ENCODE peak calls at places on chromosomes 11 and 22, in nine cellular contexts. One of them, this sample, is unnamed.

GRCh38 chr11:73331138-73331916 is 23.3 kb downstream of the ARHGEF17 start:
- DNase-seq in osteoblast: peak
- DNase-seq in PC-9: no peak
- DNase-seq in HAP-1: peak
- DNase-seq in fibroblast of mammary gland: no peak
- DNase-seq in SK-N-MC: no peak
- DNase-seq in fibroblast of lung: peak
- DNase-seq in fibroblast of the aortic adventitia: peak
- DNase-seq in dorsolateral prefrontal cortex: no peak
- DNase-seq in this sample: no peak

GRCh38 chr11:111982019-111982464 is 43.2 kb upstream of the DLAT start:
- DNase-seq in osteoblast: peak
- DNase-seq in PC-9: peak
- DNase-seq in HAP-1: peak
- DNase-seq in fibroblast of mammary gland: peak
- DNase-seq in SK-N-MC: no peak
- DNase-seq in fibroblast of lung: peak
- DNase-seq in fibroblast of the aortic adventitia: peak
- DNase-seq in dorsolateral prefrontal cortex: peak
- DNase-seq in this sample: no peak

GRCh38 chr22:46193898-46194310 is 43.6 kb downstream of the PPARA start:
- DNase-seq in osteoblast: no peak
- DNase-seq in PC-9: no peak
- DNase-seq in HAP-1: no peak
- DNase-seq in fibroblast of mammary gland: no peak
- DNase-seq in SK-N-MC: no peak
- DNase-seq in fibroblast of lung: no peak
- DNase-seq in fibroblast of the aortic adventitia: peak
- DNase-seq in dorsolateral prefrontal cortex: no peak
- DNase-seq in this sample: no peak

GRCh38 chr11:36292311-36292722 is 3.1 kb upstream of the COMMD9 start:
- DNase-seq in osteoblast: no peak
- DNase-seq in PC-9: no peak
- DNase-seq in HAP-1: no peak
- DNase-seq in fibroblast of mammary gland: peak
- DNase-seq in SK-N-MC: no peak
- DNase-seq in fibroblast of lung: peak
- DNase-seq in fibroblast of the aortic adventitia: peak
- DNase-seq in dorsolateral prefrontal cortex: no peak
- DNase-seq in this sample: no peak

GRCh38 chr11:118602331-118602730 is 5.1 kb upstream of the PHLDB1 start:
- DNase-seq in osteoblast: no peak
- DNase-seq in PC-9: no peak
- DNase-seq in HAP-1: no peak
- DNase-seq in fibroblast of mammary gland: peak
- DNase-seq in SK-N-MC: no peak
- DNase-seq in fibroblast of lung: peak
- DNase-seq in fibroblast of the aortic adventitia: peak
- DNase-seq in dorsolateral prefrontal cortex: no peak
- DNase-seq in this sample: peak

GRCh38 chr11:87870081-87870480 is 305.2 kb downstream of the RAB38 start:
- DNase-seq in osteoblast: no peak
- DNase-seq in PC-9: no peak
- DNase-seq in HAP-1: no peak
- DNase-seq in fibroblast of mammary gland: no peak
- DNase-seq in SK-N-MC: no peak
- DNase-seq in fibroblast of lung: no peak
- DNase-seq in fibroblast of the aortic adventitia: no peak
- DNase-seq in dorsolateral prefrontal cortex: no peak
- DNase-seq in this sample: no peak

GRCh38 chr11:96906521-96906920 is 516.7 kb downstream of the JRKL start:
- DNase-seq in osteoblast: no peak
- DNase-seq in PC-9: no peak
- DNase-seq in HAP-1: no peak
- DNase-seq in fibroblast of mammary gland: no peak
- DNase-seq in SK-N-MC: no peak
- DNase-seq in fibroblast of lung: no peak
- DNase-seq in fibroblast of the aortic adventitia: no peak
- DNase-seq in dorsolateral prefrontal cortex: no peak
- DNase-seq in this sample: no peak

GRCh38 chr11:16356057-16356750 is at the start of gene SOX6:
- DNase-seq in osteoblast: peak
- DNase-seq in PC-9: no peak
- DNase-seq in HAP-1: peak
- DNase-seq in fibroblast of mammary gland: no peak
- DNase-seq in SK-N-MC: peak
- DNase-seq in fibroblast of lung: peak
- DNase-seq in fibroblast of the aortic adventitia: peak
- DNase-seq in dorsolateral prefrontal cortex: no peak
- DNase-seq in this sample: no peak

GRCh38 chr11:28038775-28039174 is 69.2 kb downstream of the KIF18A start:
- DNase-seq in osteoblast: no peak
- DNase-seq in PC-9: no peak
- DNase-seq in HAP-1: no peak
- DNase-seq in fibroblast of mammary gland: no peak
- DNase-seq in SK-N-MC: no peak
- DNase-seq in fibroblast of lung: no peak
- DNase-seq in fibroblast of the aortic adventitia: no peak
- DNase-seq in dorsolateral prefrontal cortex: no peak
- DNase-seq in this sample: peak

GRCh38 chr11:8809605-8810272 is 101.2 kb upstream of the AKIP1 start:
- DNase-seq in osteoblast: no peak
- DNase-seq in PC-9: no peak
- DNase-seq in HAP-1: no peak
- DNase-seq in fibroblast of mammary gland: no peak
- DNase-seq in SK-N-MC: no peak
- DNase-seq in fibroblast of lung: no peak
- DNase-seq in fibroblast of the aortic adventitia: no peak
- DNase-seq in dorsolateral prefrontal cortex: no peak
- DNase-seq in this sample: no peak

GRCh38 chr11:83680351-83680750 is 394.2 kb upstream of the CCDC90B start:
- DNase-seq in osteoblast: no peak
- DNase-seq in PC-9: no peak
- DNase-seq in HAP-1: no peak
- DNase-seq in fibroblast of mammary gland: no peak
- DNase-seq in SK-N-MC: no peak
- DNase-seq in fibroblast of lung: no peak
- DNase-seq in fibroblast of the aortic adventitia: no peak
- DNase-seq in dorsolateral prefrontal cortex: no peak
- DNase-seq in this sample: no peak

GRCh38 chr11:117600261-117600783 is 196.7 kb downstream of the DSCAML1 start:
- DNase-seq in osteoblast: no peak
- DNase-seq in PC-9: no peak
- DNase-seq in HAP-1: no peak
- DNase-seq in fibroblast of mammary gland: no peak
- DNase-seq in SK-N-MC: no peak
- DNase-seq in fibroblast of lung: no peak
- DNase-seq in fibroblast of the aortic adventitia: no peak
- DNase-seq in dorsolateral prefrontal cortex: peak
- DNase-seq in this sample: no peak

GRCh38 chr22:24112188-24112587 is 69.1 kb upstream of the SUSD2 start:
- DNase-seq in osteoblast: no peak
- DNase-seq in PC-9: no peak
- DNase-seq in HAP-1: no peak
- DNase-seq in fibroblast of mammary gland: peak
- DNase-seq in SK-N-MC: no peak
- DNase-seq in fibroblast of lung: no peak
- DNase-seq in fibroblast of the aortic adventitia: no peak
- DNase-seq in dorsolateral prefrontal cortex: no peak
- DNase-seq in this sample: no peak

GRCh38 chr11:113529606-113530005 is 54.4 kb upstream of the DRD2 start:
- DNase-seq in osteoblast: no peak
- DNase-seq in PC-9: no peak
- DNase-seq in HAP-1: no peak
- DNase-seq in fibroblast of mammary gland: no peak
- DNase-seq in SK-N-MC: no peak
- DNase-seq in fibroblast of lung: no peak
- DNase-seq in fibroblast of the aortic adventitia: no peak
- DNase-seq in dorsolateral prefrontal cortex: no peak
- DNase-seq in this sample: no peak

GRCh38 chr11:32881286-32881685 is 11.3 kb upstream of the QSER1 start:
- DNase-seq in osteoblast: no peak
- DNase-seq in PC-9: no peak
- DNase-seq in HAP-1: no peak
- DNase-seq in fibroblast of mammary gland: peak
- DNase-seq in SK-N-MC: no peak
- DNase-seq in fibroblast of lung: no peak
- DNase-seq in fibroblast of the aortic adventitia: no peak
- DNase-seq in dorsolateral prefrontal cortex: no peak
- DNase-seq in this sample: no peak

GRCh38 chr11:66686801-66687750 is 9.4 kb upstream of the RBM4B start:
- DNase-seq in osteoblast: peak
- DNase-seq in PC-9: no peak
- DNase-seq in HAP-1: no peak
- DNase-seq in fibroblast of mammary gland: no peak
- DNase-seq in SK-N-MC: no peak
- DNase-seq in fibroblast of lung: no peak
- DNase-seq in fibroblast of the aortic adventitia: no peak
- DNase-seq in dorsolateral prefrontal cortex: no peak
- DNase-seq in this sample: no peak
- H3K4me3 ChIP-seq in osteoblast: no peak
- H3K4me3 ChIP-seq in PC-9: no peak
- H3K4me3 ChIP-seq in HAP-1: no peak
- H3K4me3 ChIP-seq in fibroblast of mammary gland: no peak
- H3K4me3 ChIP-seq in SK-N-MC: no peak
- H3K4me3 ChIP-seq in fibroblast of lung: no peak
- H3K4me3 ChIP-seq in fibroblast of the aortic adventitia: no peak
- H3K4me3 ChIP-seq in dorsolateral prefrontal cortex: no peak
- H3K4me3 ChIP-seq in this sample: no peak

DNA sequence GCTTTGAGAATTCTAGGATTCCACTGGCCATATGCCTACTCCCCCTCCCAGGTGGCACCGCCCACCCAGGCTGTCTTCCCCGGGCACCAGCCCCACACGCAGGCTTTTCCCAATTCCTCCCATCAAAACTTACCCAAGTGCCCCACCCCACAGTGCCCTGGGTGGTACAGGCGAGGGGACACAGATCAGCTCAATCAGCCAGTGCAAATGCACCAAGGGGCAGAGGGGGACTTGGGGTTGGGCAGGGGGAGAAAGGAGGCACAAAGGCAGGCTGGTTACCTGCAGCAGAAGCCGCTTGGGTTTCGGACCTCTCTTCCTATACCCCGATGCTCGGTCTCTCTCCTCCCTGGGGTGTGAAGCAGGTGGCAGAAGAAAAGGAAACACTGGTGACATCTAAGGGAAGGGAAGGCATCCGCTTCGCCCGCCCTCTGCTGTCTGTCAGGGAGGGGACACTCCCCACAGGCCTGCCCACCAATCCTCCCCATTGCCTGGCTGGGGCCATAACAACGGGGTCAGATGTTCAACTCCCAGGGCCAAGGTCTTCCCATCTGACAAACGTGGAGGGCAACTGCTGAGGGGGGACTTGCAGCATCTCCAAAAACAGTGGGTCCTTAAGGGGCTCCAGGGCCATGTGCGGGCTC is 14.0 kb downstream of the CBX7 start:
- DNase-seq in osteoblast: peak
- DNase-seq in PC-9: no peak
- DNase-seq in HAP-1: no peak
- DNase-seq in fibroblast of mammary gland: no peak
- DNase-seq in SK-N-MC: no peak
- DNase-seq in fibroblast of lung: no peak
- DNase-seq in fibroblast of the aortic adventitia: no peak
- DNase-seq in dorsolateral prefrontal cortex: no peak
- DNase-seq in this sample: no peak
- H3K4me3 ChIP-seq in osteoblast: no peak
- H3K4me3 ChIP-seq in PC-9: no peak
- H3K4me3 ChIP-seq in HAP-1: no peak
- H3K4me3 ChIP-seq in fibroblast of mammary gland: no peak
- H3K4me3 ChIP-seq in SK-N-MC: no peak
- H3K4me3 ChIP-seq in fibroblast of lung: no peak
- H3K4me3 ChIP-seq in fibroblast of the aortic adventitia: no peak
- H3K4me3 ChIP-seq in dorsolateral prefrontal cortex: no peak
- H3K4me3 ChIP-seq in this sample: no peak

DNA sequence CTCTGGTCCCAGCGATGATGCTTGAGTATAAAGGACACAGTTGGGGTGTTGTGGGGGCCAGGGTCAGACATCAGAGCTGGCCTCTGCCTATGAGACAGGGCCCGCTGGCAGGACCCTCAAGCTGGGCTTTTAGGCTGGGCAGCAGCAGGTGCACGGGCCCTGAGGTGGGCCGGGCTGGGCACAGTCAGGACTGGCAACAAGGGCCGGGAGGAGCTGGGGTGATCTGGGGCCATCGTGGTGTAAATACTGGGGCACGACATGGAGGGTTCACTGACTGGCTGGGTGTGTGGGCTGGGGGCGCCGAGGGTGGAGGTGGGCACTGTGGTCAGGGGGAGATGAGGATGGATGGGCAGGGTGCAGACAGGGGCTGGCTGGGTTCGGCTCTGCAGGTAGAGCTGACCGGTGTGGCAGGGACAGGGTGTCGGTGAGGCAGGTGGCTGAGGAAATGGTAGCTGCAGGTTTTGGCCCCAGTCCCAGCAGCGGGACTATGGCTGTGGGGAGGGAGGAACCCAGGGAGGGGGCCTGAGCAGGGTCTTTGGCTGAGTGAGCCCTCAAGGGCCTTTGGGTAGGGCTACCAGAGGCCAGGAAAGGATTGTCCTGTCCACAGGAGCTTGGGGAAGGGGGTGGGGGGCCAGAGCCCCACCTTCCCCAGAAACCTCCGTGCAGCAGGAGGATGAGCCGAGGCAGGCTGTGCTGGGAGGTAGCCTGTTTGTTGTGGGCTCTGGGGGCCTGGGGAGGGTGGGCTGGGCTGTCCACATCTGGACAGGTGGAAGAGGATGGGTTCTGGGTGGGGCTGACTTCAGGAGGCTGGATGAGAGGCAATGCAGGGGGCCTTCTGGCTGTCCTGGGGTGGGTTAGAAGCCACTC is 81.4 kb downstream of the KCNQ1 start:
- DNase-seq in osteoblast: peak
- DNase-seq in PC-9: no peak
- DNase-seq in HAP-1: peak
- DNase-seq in fibroblast of mammary gland: no peak
- DNase-seq in SK-N-MC: no peak
- DNase-seq in fibroblast of lung: no peak
- DNase-seq in fibroblast of the aortic adventitia: no peak
- DNase-seq in dorsolateral prefrontal cortex: peak
- DNase-seq in this sample: no peak
- H3K4me3 ChIP-seq in osteoblast: no peak
- H3K4me3 ChIP-seq in PC-9: no peak
- H3K4me3 ChIP-seq in HAP-1: no peak
- H3K4me3 ChIP-seq in fibroblast of mammary gland: no peak
- H3K4me3 ChIP-seq in SK-N-MC: no peak
- H3K4me3 ChIP-seq in fibroblast of lung: no peak
- H3K4me3 ChIP-seq in fibroblast of the aortic adventitia: no peak
- H3K4me3 ChIP-seq in dorsolateral prefrontal cortex: no peak
- H3K4me3 ChIP-seq in this sample: no peak

GRCh38 chr11:42841563-42841962 is 470.2 kb upstream of the API5 start:
- DNase-seq in osteoblast: no peak
- DNase-seq in PC-9: no peak
- DNase-seq in HAP-1: no peak
- DNase-seq in fibroblast of mammary gland: no peak
- DNase-seq in SK-N-MC: no peak
- DNase-seq in fibroblast of lung: no peak
- DNase-seq in fibroblast of the aortic adventitia: no peak
- DNase-seq in dorsolateral prefrontal cortex: no peak
- DNase-seq in this sample: no peak
- H3K4me3 ChIP-seq in osteoblast: no peak
- H3K4me3 ChIP-seq in PC-9: no peak
- H3K4me3 ChIP-seq in HAP-1: no peak
- H3K4me3 ChIP-seq in fibroblast of mammary gland: no peak
- H3K4me3 ChIP-seq in SK-N-MC: no peak
- H3K4me3 ChIP-seq in fibroblast of lung: no peak
- H3K4me3 ChIP-seq in fibroblast of the aortic adventitia: no peak
- H3K4me3 ChIP-seq in dorsolateral prefrontal cortex: no peak
- H3K4me3 ChIP-seq in this sample: no peak